ENCODE peak calls at places on chromosomes 12 and 14, in six cellular contexts. D, K, B, F, R and L are unnamed samples.

GRCh38 chr12:47210776-47211175 is 131.0 kb upstream of the AMIGO2 start:
- DNase-seq in D (no peak), K (no peak), B (no peak), F (no peak), R (no peak), L (no peak)

GRCh38 chr14:64584185-64584584 is 34.4 kb downstream of the PPP1R36 start:
- DNase-seq in D (no peak), K (no peak), B (no peak), F (no peak), R (no peak), L (no peak)

GRCh38 chr14:29741909-29742401 is 185.7 kb downstream of the PRKD1 start:
- DNase-seq in D (no peak), K (no peak), B (no peak), F (no peak), R (peak; percentile 49), L (no peak)

GRCh38 chr14:100345711-100346110 is 22.6 kb downstream of the SLC25A47 start:
- DNase-seq in D (no peak), K (no peak), B (no peak), F (no peak), R (no peak), L (no peak)

GRCh38 chr14:49732896-49733295 is 35.1 kb upstream of the KLHDC2 start:
- DNase-seq in D (no peak), K (no peak), B (no peak), F (no peak), R (no peak), L (no peak)

GRCh38 chr14:53330441-53330840 is 177.3 kb upstream of the DDHD1 start:
- DNase-seq in D (no peak), K (no peak), B (no peak), F (no peak), R (no peak), L (no peak)

GRCh38 chr12:72511906-72512305 is 239.7 kb downstream of the TRHDE start:
- DNase-seq in D (no peak), K (peak; percentile 56), B (no peak), F (no peak), R (no peak), L (no peak)

GRCh38 chr14:21868442-21869046 is 194.9 kb upstream of the OR4E1 start:
- DNase-seq in D (peak; percentile 65), K (no peak), B (peak; percentile 57), F (no peak), R (peak; percentile 5), L (peak; percentile 31)